ENCODE peak calls at places on chromosomes 13 and 19, in four cellular contexts. X, U, M and Y are unnamed samples.
A peak's percentile ranks its signal among the peaks of the same experiment; 100 is the strongest.

GRCh38 chr19:48468806-48469055 is 438 bp upstream of the CYTH2 start:
- DNase-seq in X (no peak), U (no peak), M (peak; percentile 100), Y (no peak)

GRCh38 chr13:93466502-93467036 is 240.0 kb downstream of the GPC6 start:
- DNase-seq in X (no peak), U (no peak), M (no peak), Y (no peak)

GRCh38 chr13:89748716-89749115 is 1598.8 kb upstream of the MIR17HG start:
- DNase-seq in X (no peak), U (no peak), M (no peak), Y (no peak)

GRCh38 chr19:15432018-15432494 is 13.3 kb upstream of the AKAP8L start:
- DNase-seq in X (no peak), U (no peak), M (peak; percentile 67), Y (no peak)

GRCh38 chr13:46145950-46146349 is 36.0 kb downstream of the LCP1 start:
- DNase-seq in X (no peak), U (no peak), M (no peak), Y (no peak)

GRCh38 chr19:43858174-43858573 is 31.1 kb downstream of the ZNF283 start:
- DNase-seq in X (no peak), U (no peak), M (no peak), Y (no peak)

GRCh38 chr19:15285896-15286591 is 46.3 kb downstream of the BRD4 start:
- DNase-seq in X (no peak), U (no peak), M (no peak), Y (no peak)

GRCh38 chr19:55376381-55376933 is at the start of gene TMEM190:
- DNase-seq in X (no peak), U (no peak), M (no peak), Y (no peak)

GRCh38 chr19:6333439-6333838 is at the start of gene ACER1:
- DNase-seq in X (no peak), U (no peak), M (no peak), Y (no peak)

GRCh38 chr19:12838182-12838890 is at the start of gene MAST1:
- DNase-seq in X (no peak), U (peak; percentile 46), M (no peak), Y (no peak)

GRCh38 chr19:13100031-13100588 is 2.5 kb downstream of the LYL1 start:
- DNase-seq in X (no peak), U (no peak), M (no peak), Y (no peak)

GRCh38 chr19:4059931-4060620 is 6.6 kb downstream of the ZBTB7A start:
- DNase-seq in X (peak; percentile 58), U (peak; percentile 90), M (peak; percentile 90), Y (no peak)

GRCh38 chr13:20121154-20121515 is 39.7 kb downstream of the GJA3 start:
- DNase-seq in X (no peak), U (no peak), M (no peak), Y (no peak)

GRCh38 chr13:100129605-100130004 is 40.7 kb downstream of the PCCA start:
- DNase-seq in X (no peak), U (no peak), M (no peak), Y (no peak)

GRCh38 chr13:72341904-72342303 is 385.5 kb downstream of the MZT1 start:
- DNase-seq in X (no peak), U (no peak), M (no peak), Y (no peak)

GRCh38 chr19:42563352-42564210 is 31.1 kb downstream of the CEACAM8 start:
- DNase-seq in X (no peak), U (peak; percentile 35), M (no peak), Y (no peak)

GRCh38 chr19:52662631-52663030 is 24.5 kb upstream of the ZNF83 start:
- DNase-seq in X (no peak), U (no peak), M (no peak), Y (no peak)

GRCh38 chr13:101398920-101399319 is 17.4 kb downstream of the NALCN start:
- DNase-seq in X (no peak), U (no peak), M (no peak), Y (peak; percentile 34)

GRCh38 chr19:8196271-8196908 is 12.8 kb upstream of the CERS4 start:
- DNase-seq in X (no peak), U (no peak), M (no peak), Y (no peak)

GRCh38 chr19:7751157-7751783 is 3.9 kb upstream of the CD209 start:
- DNase-seq in X (no peak), U (no peak), M (no peak), Y (no peak)

GRCh38 chr13:21541980-21542379 is 62.0 kb downstream of the MICU2 start:
- DNase-seq in X (no peak), U (no peak), M (no peak), Y (no peak)

GRCh38 chr19:12603714-12604113 is 6.9 kb downstream of the ZNF490 start:
- DNase-seq in X (no peak), U (peak; percentile 17), M (no peak), Y (no peak)

GRCh38 chr13:46053162-46054012 is 841 bp upstream of the ZC3H13 start:
- DNase-seq in X (no peak), U (no peak), M (no peak), Y (no peak)

GRCh38 chr13:102769679-102770078 is 3.9 kb downstream of the TEX30 start:
- DNase-seq in X (no peak), U (no peak), M (no peak), Y (no peak)

GRCh38 chr13:113792821-113793717 is 34.0 kb downstream of the TMEM255B start:
- DNase-seq in X (no peak), U (peak; percentile 25), M (no peak), Y (no peak)

GRCh38 chr13:114146629-114147028 is 14.2 kb upstream of the RASA3 start:
- DNase-seq in X (no peak), U (no peak), M (no peak), Y (no peak)

GRCh38 chr19:37511821-37512220 is 5.1 kb downstream of the ZNF793 start:
- DNase-seq in X (no peak), U (no peak), M (no peak), Y (no peak)

GRCh38 chr19:37507167-37507464 is 377 bp downstream of the ZNF793 start:
- DNase-seq in X (no peak), U (no peak), M (no peak), Y (no peak)

GRCh38 chr19:37511186-37511585 is 4.4 kb downstream of the ZNF793 start:
- DNase-seq in X (no peak), U (no peak), M (no peak), Y (no peak)

GRCh38 chr19:37505958-37506386 is 767 bp upstream of the ZNF793 start:
- DNase-seq in X (no peak), U (no peak), M (no peak), Y (peak; percentile 94)

GRCh38 chr19:37506387-37507166 is at the start of gene ZNF793:
- DNase-seq in X (peak; percentile 42), U (peak; percentile 81), M (peak; percentile 90), Y (peak; percentile 93)
- TF ChIP-seq EP300 in X (no peak), U (no peak), M (no peak), Y (no peak)

GRCh38 chr19:11052391-11052790 is 36.9 kb upstream of the LDLR start:
- DNase-seq in X (no peak), U (no peak), M (no peak), Y (no peak)
- H3K4me1 ChIP-seq in X (peaks cover 9% of the 10 kb centered on the region), U (no peaks in the 10 kb centered on the region), M (peaks cover 13% of the 10 kb centered on the region), Y (no peaks in the 10 kb centered on the region)

GRCh38 chr13:30576528-30576927 is 41.2 kb upstream of the USPL1 start:
- DNase-seq in X (no peak), U (peak; percentile 11), M (no peak), Y (no peak)

GRCh38 chr13:30581582-30581981 is 36.1 kb upstream of the USPL1 start:
- DNase-seq in X (no peak), U (no peak), M (no peak), Y (no peak)

GRCh38 chr13:30572859-30573275 is 44.9 kb upstream of the USPL1 start:
- DNase-seq in X (no peak), U (no peak), M (no peak), Y (no peak)

GRCh38 chr13:30580852-30581502 is 36.7 kb upstream of the USPL1 start:
- DNase-seq in X (no peak), U (no peak), M (no peak), Y (no peak)

GRCh38 chr13:30577381-30577780 is 40.3 kb upstream of the USPL1 start:
- DNase-seq in X (no peak), U (peak; percentile 18), M (no peak), Y (no peak)
- TF ChIP-seq EP300 in X (no peak), U (no peak), M (no peak), Y (no peak)

DNA sequence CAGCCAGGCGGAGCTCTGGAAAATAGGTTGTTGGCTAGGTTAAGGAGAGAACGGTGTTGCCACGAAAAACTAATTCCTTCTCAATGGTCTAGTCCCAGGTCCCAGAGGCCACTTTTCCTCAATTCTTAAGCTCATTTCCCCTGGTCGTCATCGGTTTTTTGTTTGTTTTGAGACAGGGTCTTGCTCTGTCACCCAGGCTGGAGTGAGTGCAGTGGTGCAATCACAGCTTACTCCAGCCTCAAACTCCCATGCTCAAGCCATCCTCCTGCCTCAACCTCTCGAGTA is 1.2 kb downstream of the SF3A2 start:
- DNase-seq in X (no peak), U (no peak), M (no peak), Y (no peak)
- H3K4me1 ChIP-seq in X (peaks cover 63% of the 10 kb centered on the region), U (peaks cover 81% of the 10 kb centered on the region), M (peaks cover 78% of the 10 kb centered on the region), Y (peaks cover 78% of the 10 kb centered on the region)

GRCh38 chr19:50022823-50023222 is 2.3 kb downstream of the VRK3 start:
- DNase-seq in X (no peak), U (no peak), M (no peak), Y (no peak)

GRCh38 chr19:50025022-50025793 is at the start of gene VRK3:
- DNase-seq in X (peak; percentile 97), U (peak; percentile 99), M (peak; percentile 100), Y (peak; percentile 99)

GRCh38 chr19:50024719-50025021 is 502 bp downstream of the VRK3 start:
- DNase-seq in X (no peak), U (no peak), M (no peak), Y (no peak)

GRCh38 chr19:50026550-50026906 is 723 bp downstream of the ZNF473 start:
- DNase-seq in X (no peak), U (no peak), M (no peak), Y (no peak)

DNA sequence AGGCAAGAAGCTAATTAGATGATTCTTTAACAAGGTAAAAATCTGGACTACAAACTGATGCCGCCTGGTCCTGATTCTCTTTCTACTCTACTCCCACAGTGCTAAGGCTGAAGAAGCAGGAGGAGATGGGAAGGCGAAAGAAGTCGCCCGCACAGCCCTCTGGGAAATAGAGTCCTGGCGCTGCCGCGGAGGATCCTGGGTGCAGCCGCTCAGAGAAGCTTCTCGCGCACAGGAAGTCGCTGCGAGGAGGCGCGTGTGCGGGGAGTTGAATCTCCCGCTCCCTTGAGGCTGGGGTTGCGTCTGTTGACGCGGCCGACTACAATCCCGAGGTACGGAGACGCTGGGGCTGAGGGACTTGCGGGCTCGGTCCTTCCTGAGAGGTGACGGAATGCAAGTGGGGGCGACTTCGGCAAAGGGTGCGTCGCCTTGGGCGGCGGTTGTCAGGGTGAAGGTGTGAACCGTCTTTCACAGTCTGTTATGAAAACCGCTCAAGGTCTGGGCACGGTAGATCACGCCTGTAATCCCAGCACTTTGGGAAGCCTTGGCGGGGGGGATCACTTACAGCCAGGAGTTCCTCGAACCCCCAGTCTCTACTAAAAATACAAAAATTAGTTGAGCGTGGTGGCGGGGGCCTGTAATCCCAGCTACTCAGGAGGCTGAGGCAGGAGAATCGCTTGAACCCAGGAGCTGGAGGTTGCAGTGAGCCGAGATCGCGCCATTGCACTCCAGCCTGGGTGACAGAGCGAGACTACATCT is at the start of gene ZNF473:
- DNase-seq in X (peak; percentile 90), U (peak; percentile 96), M (peak; percentile 98), Y (peak; percentile 98)
- TF ChIP-seq EP300 in X (peak; percentile 74), U (no peak), M (peak; percentile 62), Y (no peak)